ENCODE peak calls at places on chromosomes 13 and 19, in five cellular contexts. Y is K562, J is HepG2, O is H1, U is GM12878. M is an unnamed sample. For H3K79me2, the result is how much of the 10 kb centered on the place peaks cover.

GRCh38 chr19:35352448-35353304 is 5.0 kb downstream of the FFAR1 start:
- DNase-seq in Y (peak), J (peak), O (peak), U (peak), M (peak)

GRCh38 chr19:3108775-3109174 is 14.6 kb downstream of the GNA11 start:
- DNase-seq in Y (peak), J (peak), O (peak), U (no peak), M (peak)

GRCh38 chr19:5130371-5131030 is 161.6 kb downstream of the KDM4B start:
- DNase-seq in Y (no peak), J (no peak), O (no peak), U (peak), M (no peak)

GRCh38 chr13:99386911-99387788 is 80.0 kb upstream of the GPR183 start:
- DNase-seq in Y (peak), J (peak), O (peak), U (peak), M (peak)

GRCh38 chr19:4362871-4363545 is 19.6 kb downstream of the MPND start:
- DNase-seq in Y (no peak), J (no peak), O (peak), U (no peak), M (peak)

GRCh38 chr13:113074876-113075275 is 30.7 kb upstream of the F7 start:
- DNase-seq in Y (no peak), J (no peak), O (no peak), U (no peak), M (no peak)

GRCh38 chr19:29663861-29664752 is 1.2 kb upstream of the PLEKHF1 start:
- DNase-seq in Y (no peak), J (no peak), O (no peak), U (no peak), M (no peak)

GRCh38 chr13:59318320-59318930 is 845.3 kb downstream of the DIAPH3 start:
- DNase-seq in Y (peak), J (peak), O (peak), U (peak), M (peak)

GRCh38 chr13:44667950-44668349 is 91.8 kb upstream of the TSC22D1 start:
- DNase-seq in Y (no peak), J (no peak), O (no peak), U (no peak), M (no peak)

GRCh38 chr19:53642381-53643099 is 10.7 kb downstream of the DPRX start:
- DNase-seq in Y (no peak), J (peak), O (no peak), U (no peak), M (no peak)

GRCh38 chr13:80047406-80047805 is 293.5 kb downstream of the SPRY2 start:
- DNase-seq in Y (no peak), J (no peak), O (no peak), U (no peak), M (no peak)

GRCh38 chr13:85819513-85819912 is 20.3 kb upstream of the SLITRK6 start:
- DNase-seq in Y (no peak), J (no peak), O (no peak), U (no peak), M (no peak)

GRCh38 chr13:29582171-29582570 is 13.3 kb downstream of the SLC7A1 start:
- DNase-seq in Y (peak), J (no peak), O (no peak), U (no peak), M (no peak)

GRCh38 chr13:32142956-32143375 is 111.4 kb downstream of the FRY start:
- DNase-seq in Y (no peak), J (peak), O (no peak), U (no peak), M (peak)

GRCh38 chr13:99158846-99159245 is 41.8 kb upstream of the UBAC2 start:
- DNase-seq in Y (no peak), J (no peak), O (no peak), U (no peak), M (no peak)

GRCh38 chr13:80339841-80340642 is 884 bp downstream of the SPRY2 start:
- DNase-seq in Y (peak), J (peak), O (peak), U (no peak), M (peak)

GRCh38 chr19:55526216-55527196 is 10.4 kb downstream of the SBK2 start:
- DNase-seq in Y (no peak), J (peak), O (no peak), U (no peak), M (peak)

GRCh38 chr13:99416411-99417121 is 84.7 kb upstream of the TM9SF2 start:
- DNase-seq in Y (no peak), J (no peak), O (no peak), U (no peak), M (no peak)

GRCh38 chr19:56841194-56841546 is 644 bp upstream of the PEG3 start:
- DNase-seq in Y (no peak), J (peak), O (no peak), U (no peak), M (no peak)

GRCh38 chr13:101111894-101112293 is 304.4 kb downstream of the NALCN start:
- DNase-seq in Y (no peak), J (no peak), O (no peak), U (no peak), M (no peak)

GRCh38 chr13:39565036-39565949 is 37.7 kb downstream of the LHFPL6 start:
- DNase-seq in Y (no peak), J (peak), O (no peak), U (no peak), M (peak)

GRCh38 chr19:48660854-48661731 is 11.7 kb downstream of the NTN5 start:
- DNase-seq in Y (peak), J (peak), O (peak), U (peak), M (peak)

GRCh38 chr19:40907968-40908735 is 26.1 kb upstream of the CYP2A7 start:
- DNase-seq in Y (peak), J (no peak), O (peak), U (no peak), M (peak)

GRCh38 chr13:48680756-48681392 is 27.1 kb downstream of the CYSLTR2 start:
- DNase-seq in Y (no peak), J (no peak), O (no peak), U (no peak), M (no peak)

GRCh38 chr19:53008061-53008778 is 5.5 kb upstream of the ERVV-1 start:
- DNase-seq in Y (no peak), J (no peak), O (no peak), U (no peak), M (no peak)

GRCh38 chr19:36331353-36332228 is 47.4 kb downstream of the ZFP14 start:
- DNase-seq in Y (peak), J (no peak), O (peak), U (peak), M (peak)

GRCh38 chr19:47353307-47353712 is 4.2 kb downstream of the DHX34 start:
- DNase-seq in Y (no peak), J (peak), O (no peak), U (no peak), M (no peak)

GRCh38 chr19:46407891-46408426 is 5.4 kb downstream of the CCDC8 start:
- DNase-seq in Y (no peak), J (no peak), O (no peak), U (no peak), M (no peak)

GRCh38 chr13:62356977-62357376 is 941.3 kb upstream of the PCDH20 start:
- DNase-seq in Y (no peak), J (no peak), O (no peak), U (no peak), M (no peak)

GRCh38 chr19:10719466-10719961 is 1.6 kb downstream of the DNM2 start:
- DNase-seq in Y (peak), J (no peak), O (no peak), U (no peak), M (no peak)
- TF ChIP-seq POLR2AphosphoS5 in Y (no peak), J (no peak), O (no peak), U (no peak), M (no peak)

DNA sequence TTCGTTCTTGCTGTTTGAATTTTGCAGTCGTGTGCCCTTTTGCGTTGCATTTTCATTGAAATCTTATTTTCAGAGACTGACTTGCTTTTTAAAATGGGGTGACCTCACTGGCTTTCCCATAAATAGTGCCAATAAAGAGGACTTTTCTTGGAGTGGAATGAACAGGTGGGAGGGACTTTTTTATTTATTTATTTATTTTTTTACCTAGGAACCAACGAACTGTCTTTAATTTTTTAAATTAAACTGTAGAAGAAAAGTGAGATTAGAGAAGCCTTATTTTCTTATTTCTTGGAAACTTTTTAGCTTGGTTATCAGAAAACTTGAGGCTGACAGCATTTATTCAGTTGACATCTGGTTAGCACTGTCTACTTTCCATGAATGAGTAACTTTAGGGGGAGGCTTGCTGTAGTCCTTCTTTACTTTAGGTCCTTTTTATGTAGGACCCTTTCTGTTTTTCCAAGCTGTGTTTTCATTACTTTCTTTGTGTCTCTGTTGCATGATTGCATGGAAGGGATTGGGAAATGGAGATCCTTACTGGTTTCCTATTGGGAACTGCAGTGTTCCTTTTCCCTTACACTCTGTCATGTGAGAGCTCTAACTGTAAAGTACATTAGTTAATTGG is 1.7 kb downstream of the SLAIN1 start:
- DNase-seq in Y (no peak), J (no peak), O (no peak), U (no peak), M (no peak)
- H3K79me2 ChIP-seq in Y (under half), J (under half), O (under half), U (under half), M (half or more)

GRCh38 chr19:14347999-14348889 is 33.0 kb upstream of the ADGRE5 start:
- DNase-seq in Y (peak), J (peak), O (peak), U (no peak), M (peak)
- TF ChIP-seq CREB1 in Y (no peak), J (no peak), O (peak), U (no peak), M (no peak)

DNA sequence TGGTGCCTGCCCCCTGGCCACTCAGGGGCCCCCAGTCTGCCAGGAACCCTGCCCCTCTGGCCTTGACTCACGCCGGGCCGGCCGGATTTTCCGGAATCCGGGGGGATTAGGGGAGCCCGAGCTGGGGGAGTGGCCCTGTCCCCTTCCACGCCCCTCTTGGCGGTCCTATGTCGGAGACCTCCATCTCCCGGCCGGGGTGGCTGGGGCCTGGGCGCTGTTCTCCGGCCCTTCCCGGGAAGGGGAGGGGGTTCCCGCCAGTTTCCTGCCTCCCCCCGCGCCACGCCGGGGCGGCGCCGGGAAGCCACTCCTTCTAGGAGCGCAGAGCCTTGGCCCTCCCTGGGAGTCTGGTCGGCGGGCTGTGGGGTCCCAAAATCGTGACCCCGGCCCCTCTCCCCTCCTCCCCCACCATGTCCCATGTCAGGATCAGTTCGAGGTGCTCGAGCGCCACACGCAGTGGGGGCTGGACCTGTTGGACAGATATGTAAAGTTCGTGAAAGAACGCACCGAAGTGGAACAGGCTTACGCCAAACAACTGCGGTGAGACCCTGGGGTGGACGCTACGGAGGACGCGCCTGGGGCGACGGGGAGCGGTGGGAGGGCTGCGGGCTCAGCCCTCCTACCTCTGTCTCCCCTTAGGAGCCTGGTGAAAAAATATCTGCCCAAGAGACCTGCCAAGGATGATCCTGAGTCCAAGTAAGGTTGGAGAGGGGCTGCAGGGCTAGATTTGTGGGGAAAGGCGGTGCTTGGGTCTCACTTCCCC is 1.3 kb downstream of the TRIP10 start:
- DNase-seq in Y (peak), J (no peak), O (no peak), U (no peak), M (peak)
- TF ChIP-seq POLR2AphosphoS5 in Y (no peak), J (no peak), O (no peak), U (no peak), M (no peak)

DNA sequence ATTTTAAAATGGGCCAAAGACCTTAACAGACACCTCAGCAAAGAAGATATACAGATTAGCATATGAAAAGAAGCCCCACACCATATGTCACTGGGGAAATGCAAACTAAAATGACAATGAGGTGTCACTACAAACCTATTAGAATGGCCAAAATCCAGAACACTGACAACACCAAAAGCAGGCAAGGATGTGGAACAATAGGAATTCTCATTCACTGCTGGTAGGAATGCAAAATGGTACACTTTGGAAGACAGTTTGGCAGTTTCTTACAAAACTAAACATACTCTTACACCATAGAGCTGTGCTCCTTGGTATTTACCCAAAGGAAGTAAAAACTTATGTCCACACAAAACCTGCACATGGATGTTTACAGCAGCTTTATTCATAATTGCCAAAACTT is 23.1 kb downstream of the ELF1 start:
- DNase-seq in Y (no peak), J (no peak), O (no peak), U (no peak), M (no peak)
- H3K79me2 ChIP-seq in Y (half or more), J (half or more), O (under half), U (half or more), M (under half)

GRCh38 chr13:43377955-43378354 is 354.6 kb downstream of the DNAJC15 start:
- DNase-seq in Y (no peak), J (no peak), O (no peak), U (no peak), M (no peak)
- TF ChIP-seq CREB1 in Y (no peak), J (no peak), O (no peak), U (no peak), M (no peak)

DNA sequence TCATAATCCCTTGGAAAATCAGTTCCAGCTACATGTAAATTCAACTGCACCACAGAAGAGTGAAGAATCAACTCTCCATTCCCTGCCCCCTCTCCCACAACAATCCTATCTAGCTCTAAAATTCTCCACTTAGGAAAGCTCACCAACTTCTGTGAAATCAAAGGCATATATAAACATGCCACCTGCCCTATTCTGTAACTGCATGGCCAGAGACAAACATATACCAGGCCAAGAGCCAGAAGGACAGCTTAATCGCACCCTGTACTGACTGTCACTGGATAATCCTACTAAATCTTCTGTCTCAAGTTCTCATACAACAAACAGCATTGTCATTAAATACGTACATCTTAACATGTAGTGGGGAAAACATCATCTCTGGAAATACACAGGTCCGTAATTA is 58.2 kb upstream of the EEF1AKMT1 start:
- DNase-seq in Y (no peak), J (no peak), O (no peak), U (no peak), M (no peak)
- TF ChIP-seq POLR2AphosphoS5 in Y (no peak), J (no peak), O (no peak), U (no peak), M (no peak)

GRCh38 chr19:49913720-49914119 is 15.3 kb upstream of the ATF5 start:
- DNase-seq in Y (no peak), J (no peak), O (no peak), U (no peak), M (no peak)
- H3K79me2 ChIP-seq in Y (half or more), J (under half), O (half or more), U (half or more), M (half or more)

M was measured in GM23338.